ENCODE peak calls at places on chromosomes 11 and 22, in seven cellular contexts. M is testis, H is GM23338, J is T-helper 1 cell, O is NCI-H748 treated with DMSO at 0.1 percent for 48 hours, P is activated B cell treated with CpG ODN at 0.5 μM for 24 hours, D is GM19239. Q is an unnamed sample.
A peak's percentile ranks its signal among the peaks of the same experiment; 100 is the strongest.

GRCh38 chr11:86119062-86119461 is 50.2 kb upstream of the PICALM start:
- DNase-seq in M (no peak), H (no peak), J (no peak), O (no peak), P (no peak), D (no peak), Q (no peak)

GRCh38 chr11:75510011-75510595 is 15.6 kb downstream of the GDPD5 start:
- DNase-seq in M (no peak), H (no peak), J (no peak), O (no peak), P (no peak), D (no peak), Q (no peak)

GRCh38 chr11:77823775-77824174 is 2.8 kb downstream of the AAMDC start:
- DNase-seq in M (no peak), H (no peak), J (no peak), O (no peak), P (no peak), D (no peak), Q (no peak)

GRCh38 chr11:77150836-77151235 is 22.8 kb downstream of the MYO7A start:
- DNase-seq in M (no peak), H (no peak), J (no peak), O (no peak), P (no peak), D (no peak), Q (no peak)

GRCh38 chr11:17185938-17186337 is 21.8 kb downstream of the PIK3C2A start:
- DNase-seq in M (no peak), H (no peak), J (no peak), O (no peak), P (no peak), D (no peak), Q (no peak)

GRCh38 chr11:114556135-114556534 is 3.5 kb downstream of the NXPE1 start:
- DNase-seq in M (no peak), H (no peak), J (no peak), O (no peak), P (no peak), D (no peak), Q (no peak)

GRCh38 chr11:66684635-66685034 is 6.9 kb upstream of the RBM4B start:
- DNase-seq in M (no peak), H (no peak), J (no peak), O (no peak), P (no peak), D (no peak), Q (no peak)

GRCh38 chr11:131353761-131354160 is 16.7 kb upstream of the NTM start:
- DNase-seq in M (no peak), H (no peak), J (no peak), O (no peak), P (no peak), D (no peak), Q (no peak)

GRCh38 chr22:28710112-28710888 is 30.7 kb upstream of the TTC28 start:
- DNase-seq in M (no peak), H (no peak), J (no peak), O (no peak), P (no peak), D (no peak), Q (no peak)

GRCh38 chr11:33898957-33899356 is 7.1 kb upstream of the LMO2 start:
- DNase-seq in M (no peak), H (no peak), J (no peak), O (no peak), P (no peak), D (no peak), Q (no peak)

GRCh38 chr11:66981976-66982578 is 7.0 kb downstream of the C11orf86 start:
- DNase-seq in M (peak; percentile 89), H (no peak), J (no peak), O (peak; percentile 82), P (no peak), D (no peak), Q (no peak)

GRCh38 chr11:60831501-60832079 is 10.3 kb upstream of the CCDC86 start:
- DNase-seq in M (no peak), H (no peak), J (no peak), O (no peak), P (no peak), D (no peak), Q (no peak)

GRCh38 chr11:58546841-58547240 is 28.8 kb downstream of the LPXN start:
- DNase-seq in M (no peak), H (no peak), J (no peak), O (no peak), P (no peak), D (no peak), Q (no peak)

GRCh38 chr11:120675171-120675570 is 163.6 kb downstream of the GRIK4 start:
- DNase-seq in M (no peak), H (no peak), J (no peak), O (no peak), P (no peak), D (no peak), Q (no peak)

GRCh38 chr11:121514998-121515671 is 62.4 kb upstream of the SORL1-AS1 start:
- DNase-seq in M (no peak), H (no peak), J (no peak), O (peak; percentile 8), P (no peak), D (no peak), Q (no peak)

GRCh38 chr11:108269583-108269982 is 46.7 kb downstream of the ATM start:
- DNase-seq in M (no peak), H (no peak), J (no peak), O (no peak), P (no peak), D (no peak), Q (no peak)

GRCh38 chr11:17432041-17432440 is 43.6 kb upstream of the KCNJ11 start:
- DNase-seq in M (no peak), H (no peak), J (no peak), O (no peak), P (no peak), D (no peak), Q (no peak)

GRCh38 chr22:44276041-44276440 is 36.7 kb downstream of the SHISAL1 start:
- DNase-seq in M (no peak), H (no peak), J (no peak), O (no peak), P (no peak), D (no peak), Q (no peak)

GRCh38 chr11:12376259-12376971 is 956 bp upstream of the PARVA start:
- DNase-seq in M (peak; percentile 47), H (no peak), J (no peak), O (no peak), P (no peak), D (no peak), Q (no peak)

GRCh38 chr11:61256710-61257482 is 15.9 kb downstream of the PGA5 start:
- DNase-seq in M (no peak), H (no peak), J (no peak), O (no peak), P (no peak), D (no peak), Q (no peak)

GRCh38 chr22:24466831-24467249 is 28.3 kb upstream of the UPB1 start:
- DNase-seq in M (peak; percentile 73), H (no peak), J (no peak), O (no peak), P (no peak), D (no peak), Q (no peak)

GRCh38 chr11:95556342-95557151 is 233.0 kb downstream of the FAM76B start:
- DNase-seq in M (no peak), H (peak; percentile 2), J (peak; percentile 73), O (no peak), P (no peak), D (peak; percentile 7), Q (peak; percentile 32)

GRCh38 chr11:112355726-112356125 is 95.1 kb upstream of the PLET1 start:
- DNase-seq in M (peak; percentile 59), H (peak; percentile 63), J (no peak), O (peak; percentile 32), P (no peak), D (no peak), Q (no peak)

GRCh38 chr11:120566176-120566575 is 54.6 kb downstream of the GRIK4 start:
- DNase-seq in M (no peak), H (no peak), J (no peak), O (no peak), P (no peak), D (no peak), Q (no peak)

GRCh38 chr11:91686700-91687099 is 537.9 kb upstream of the FAT3 start:
- DNase-seq in M (no peak), H (peak; percentile 42), J (no peak), O (peak; percentile 72), P (no peak), D (no peak), Q (no peak)

GRCh38 chr11:84333196-84333595 is 1047.0 kb upstream of the CCDC90B start:
- DNase-seq in M (no peak), H (no peak), J (no peak), O (no peak), P (no peak), D (no peak), Q (no peak)

GRCh38 chr22:49547751-49548239 is 279.9 kb downstream of the BRD1 start:
- DNase-seq in M (no peak), H (no peak), J (no peak), O (no peak), P (no peak), D (no peak), Q (no peak)

GRCh38 chr11:17012712-17013547 is 1.3 kb downstream of the PLEKHA7 start:
- DNase-seq in M (peak; percentile 58), H (peak; percentile 72), J (no peak), O (peak; percentile 27), P (no peak), D (no peak), Q (peak; percentile 24)

GRCh38 chr22:23236026-23236425 is 55.7 kb downstream of the BCR start:
- DNase-seq in M (no peak), H (no peak), J (no peak), O (no peak), P (no peak), D (no peak), Q (no peak)

GRCh38 chr11:78957481-78958245 is 383.0 kb upstream of the NARS2 start:
- DNase-seq in M (no peak), H (no peak), J (no peak), O (no peak), P (no peak), D (no peak), Q (no peak)

GRCh38 chr22:44326549-44326881 is 13.8 kb upstream of the SHISAL1 start:
- DNase-seq in M (no peak), H (no peak), J (no peak), O (peak; percentile 38), P (no peak), D (no peak), Q (no peak)

GRCh38 chr11:8055111-8055835 is 25.7 kb upstream of the TUB start:
- DNase-seq in M (peak; percentile 12), H (peak; percentile 75), J (no peak), O (no peak), P (no peak), D (no peak), Q (no peak)

GRCh38 chr11:29343465-29344333 is 673.1 kb downstream of the KCNA4 start:
- DNase-seq in M (peak; percentile 84), H (peak; percentile 72), J (peak; percentile 11), O (peak; percentile 21), P (peak; percentile 14), D (peak; percentile 12), Q (peak; percentile 49)

GRCh38 chr11:12842933-12843636 is 166.0 kb upstream of the RASSF10 start:
- DNase-seq in M (no peak), H (no peak), J (no peak), O (peak; percentile 89), P (no peak), D (no peak), Q (no peak)

GRCh38 chr11:76323804-76324203 is 57.1 kb downstream of the THAP12 start:
- DNase-seq in M (no peak), H (no peak), J (no peak), O (no peak), P (no peak), D (no peak), Q (no peak)

GRCh38 chr22:45237065-45237990 is 3.4 kb downstream of the KIAA0930 start:
- DNase-seq in M (no peak), H (no peak), J (no peak), O (no peak), P (no peak), D (no peak), Q (no peak)

GRCh38 chr22:38716827-38717226 is 11.1 kb downstream of the GTPBP1 start:
- DNase-seq in M (no peak), H (no peak), J (no peak), O (no peak), P (no peak), D (no peak), Q (no peak)